ENCODE peak calls at places on chromosomes 16 and 17, in six cellular contexts. One of them, this sample, is unnamed.

GRCh38 chr16:3968556-3968955 is 88.0 kb upstream of the CREBBP start:
- DNase-seq in heart left ventricle: no peak
- DNase-seq in naive thymus-derived CD4-positive, alpha-beta T cell: no peak
- DNase-seq in sigmoid colon: no peak
- DNase-seq in tibial artery: no peak
- DNase-seq in SJSA1: no peak
- DNase-seq in this sample: no peak

GRCh38 chr17:62562656-62563055 is 64.8 kb upstream of the MRC2 start:
- DNase-seq in naive thymus-derived CD4-positive, alpha-beta T cell: no peak
- DNase-seq in SJSA1: peak; percentile 64
- DNase-seq in heart left ventricle: no peak
- DNase-seq in sigmoid colon: no peak
- DNase-seq in tibial artery: no peak
- DNase-seq in this sample: no peak

GRCh38 chr16:3101018-3101840 is 2.1 kb upstream of the ZSCAN10 start:
- DNase-seq in SJSA1: no peak
- DNase-seq in sigmoid colon: no peak
- DNase-seq in tibial artery: no peak
- DNase-seq in naive thymus-derived CD4-positive, alpha-beta T cell: peak; percentile 48
- DNase-seq in heart left ventricle: no peak
- DNase-seq in this sample: no peak

GRCh38 chr17:29032067-29032551 is 10.8 kb upstream of the PIPOX start:
- DNase-seq in SJSA1: no peak
- DNase-seq in sigmoid colon: no peak
- DNase-seq in naive thymus-derived CD4-positive, alpha-beta T cell: no peak
- DNase-seq in tibial artery: no peak
- DNase-seq in heart left ventricle: no peak
- DNase-seq in this sample: no peak

GRCh38 chr17:58289869-58290268 is 9.1 kb upstream of the MPO start:
- DNase-seq in SJSA1: no peak
- DNase-seq in sigmoid colon: no peak
- DNase-seq in naive thymus-derived CD4-positive, alpha-beta T cell: no peak
- DNase-seq in heart left ventricle: no peak
- DNase-seq in tibial artery: no peak
- DNase-seq in this sample: no peak

GRCh38 chr17:40309938-40310510 is 1.0 kb downstream of the RARA start:
- DNase-seq in SJSA1: no peak
- DNase-seq in tibial artery: no peak
- DNase-seq in naive thymus-derived CD4-positive, alpha-beta T cell: no peak
- DNase-seq in sigmoid colon: peak; percentile 65
- DNase-seq in heart left ventricle: peak; percentile 20
- DNase-seq in this sample: no peak

GRCh38 chr17:28339431-28339830 is 3.9 kb downstream of the TNFAIP1 start:
- DNase-seq in SJSA1: no peak
- DNase-seq in tibial artery: no peak
- DNase-seq in sigmoid colon: no peak
- DNase-seq in naive thymus-derived CD4-positive, alpha-beta T cell: no peak
- DNase-seq in heart left ventricle: no peak
- DNase-seq in this sample: no peak

GRCh38 chr17:18038149-18038850 is 668 bp downstream of the ATPAF2 start:
- DNase-seq in heart left ventricle: no peak
- DNase-seq in sigmoid colon: no peak
- DNase-seq in naive thymus-derived CD4-positive, alpha-beta T cell: no peak
- DNase-seq in SJSA1: no peak
- DNase-seq in tibial artery: no peak
- DNase-seq in this sample: no peak

GRCh38 chr16:73196670-73197069 is 148.7 kb upstream of the ZFHX3 start:
- DNase-seq in sigmoid colon: peak; percentile 84
- DNase-seq in SJSA1: peak; percentile 42
- DNase-seq in naive thymus-derived CD4-positive, alpha-beta T cell: no peak
- DNase-seq in heart left ventricle: peak; percentile 61
- DNase-seq in tibial artery: peak; percentile 83
- DNase-seq in this sample: peak; percentile 26

DNA sequence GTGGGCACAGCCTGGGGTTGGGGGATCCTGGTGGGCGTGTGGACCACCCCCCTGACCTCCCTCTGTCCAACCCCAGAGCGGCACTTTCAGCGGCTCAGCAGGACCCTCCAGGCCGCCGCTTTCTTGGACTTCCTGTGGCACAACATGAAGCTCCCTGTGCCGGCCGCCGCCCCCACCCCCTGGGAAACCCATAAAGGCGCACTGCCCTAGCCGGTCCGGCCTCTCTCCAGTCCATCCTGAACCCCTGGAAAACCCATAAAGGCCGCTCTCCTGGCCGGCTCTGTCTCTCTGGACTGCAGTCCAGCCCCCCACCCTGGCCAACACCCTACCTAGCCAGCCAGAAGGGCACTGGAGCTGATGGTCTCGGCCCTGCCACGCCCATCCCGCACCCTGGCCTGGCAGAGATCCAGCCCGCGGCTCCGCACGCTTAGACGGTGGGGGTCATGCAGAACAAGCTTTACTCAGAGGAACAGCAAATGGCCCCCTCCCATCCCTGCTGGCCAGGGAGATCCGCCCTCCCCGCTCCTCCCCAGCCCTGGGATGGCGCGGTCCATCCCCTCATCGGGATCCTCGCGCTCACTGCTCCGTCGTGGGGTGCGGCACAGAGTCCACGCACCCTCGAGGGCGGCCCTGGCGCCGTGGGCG is 2.7 kb downstream of the NOXO1 start:
- DNase-seq in sigmoid colon: no peak
- DNase-seq in heart left ventricle: no peak
- DNase-seq in naive thymus-derived CD4-positive, alpha-beta T cell: no peak
- DNase-seq in tibial artery: no peak
- DNase-seq in SJSA1: no peak
- DNase-seq in this sample: no peak
- H3K4me3 ChIP-seq in sigmoid colon: no peak overlapping the region
- H3K4me3 ChIP-seq in heart left ventricle: no peak overlapping the region
- H3K4me3 ChIP-seq in naive thymus-derived CD4-positive, alpha-beta T cell: no peak overlapping the region
- H3K4me3 ChIP-seq in tibial artery: no peak overlapping the region
- H3K4me3 ChIP-seq in SJSA1: no peak overlapping the region
- H3K4me3 ChIP-seq in this sample: no peak overlapping the region

GRCh38 chr17:72587773-72588511 is 467.1 kb downstream of the SOX9 start:
- DNase-seq in SJSA1: no peak
- DNase-seq in heart left ventricle: no peak
- DNase-seq in tibial artery: no peak
- DNase-seq in naive thymus-derived CD4-positive, alpha-beta T cell: no peak
- DNase-seq in sigmoid colon: no peak
- DNase-seq in this sample: no peak
- H3K4me3 ChIP-seq in SJSA1: no peak overlapping the region
- H3K4me3 ChIP-seq in heart left ventricle: peak overlapping the region; percentile 26
- H3K4me3 ChIP-seq in tibial artery: no peak overlapping the region
- H3K4me3 ChIP-seq in naive thymus-derived CD4-positive, alpha-beta T cell: no peak overlapping the region
- H3K4me3 ChIP-seq in sigmoid colon: no peak overlapping the region
- H3K4me3 ChIP-seq in this sample: no peak overlapping the region

GRCh38 chr17:39062846-39063680 is 88.4 kb downstream of the PLXDC1 start:
- DNase-seq in naive thymus-derived CD4-positive, alpha-beta T cell: no peak
- DNase-seq in SJSA1: peak; percentile 65
- DNase-seq in heart left ventricle: no peak
- DNase-seq in tibial artery: no peak
- DNase-seq in sigmoid colon: no peak
- DNase-seq in this sample: no peak

GRCh38 chr17:39063681-39064069 is 87.8 kb downstream of the PLXDC1 start:
- DNase-seq in tibial artery: no peak
- DNase-seq in naive thymus-derived CD4-positive, alpha-beta T cell: no peak
- DNase-seq in SJSA1: no peak
- DNase-seq in heart left ventricle: no peak
- DNase-seq in sigmoid colon: no peak
- DNase-seq in this sample: no peak

GRCh38 chr17:39058524-39058923 is 91.3 kb upstream of the FBXO47 start:
- DNase-seq in sigmoid colon: no peak
- DNase-seq in SJSA1: no peak
- DNase-seq in naive thymus-derived CD4-positive, alpha-beta T cell: no peak
- DNase-seq in tibial artery: no peak
- DNase-seq in heart left ventricle: no peak
- DNase-seq in this sample: no peak

GRCh38 chr17:39054111-39054645 is 87.0 kb upstream of the FBXO47 start:
- DNase-seq in heart left ventricle: no peak
- DNase-seq in naive thymus-derived CD4-positive, alpha-beta T cell: no peak
- DNase-seq in sigmoid colon: no peak
- DNase-seq in SJSA1: peak; percentile 11
- DNase-seq in tibial artery: no peak
- DNase-seq in this sample: no peak

GRCh38 chr17:39057807-39058206 is 90.6 kb upstream of the FBXO47 start:
- DNase-seq in heart left ventricle: no peak
- DNase-seq in sigmoid colon: no peak
- DNase-seq in naive thymus-derived CD4-positive, alpha-beta T cell: no peak
- DNase-seq in SJSA1: no peak
- DNase-seq in tibial artery: no peak
- DNase-seq in this sample: no peak
- H3K4me3 ChIP-seq in heart left ventricle: peak overlapping the region; percentile 70
- H3K4me3 ChIP-seq in sigmoid colon: no peak overlapping the region
- H3K4me3 ChIP-seq in naive thymus-derived CD4-positive, alpha-beta T cell: peak overlapping the region; percentile 65
- H3K4me3 ChIP-seq in SJSA1: no peak overlapping the region
- H3K4me3 ChIP-seq in tibial artery: peak overlapping the region; percentile 51
- H3K4me3 ChIP-seq in this sample: peak overlapping the region; percentile 66

GRCh38 chr16:11171448-11171709 is 84.6 kb downstream of the SOCS1 start:
- DNase-seq in SJSA1: no peak
- DNase-seq in naive thymus-derived CD4-positive, alpha-beta T cell: no peak
- DNase-seq in sigmoid colon: no peak
- DNase-seq in heart left ventricle: no peak
- DNase-seq in tibial artery: no peak
- DNase-seq in this sample: no peak
- H3K4me3 ChIP-seq in SJSA1: no peak overlapping the region
- H3K4me3 ChIP-seq in naive thymus-derived CD4-positive, alpha-beta T cell: no peak overlapping the region
- H3K4me3 ChIP-seq in sigmoid colon: no peak overlapping the region
- H3K4me3 ChIP-seq in heart left ventricle: no peak overlapping the region
- H3K4me3 ChIP-seq in tibial artery: no peak overlapping the region
- H3K4me3 ChIP-seq in this sample: no peak overlapping the region